ENCODE peak calls at places on chromosomes 4 and X, in four cellular contexts. W is HepG2, R is K562, K is H1. H is an unnamed sample.

GRCh38 chr4:16233569-16234177 is 7.4 kb upstream of the TAPT1 start:
- DNase-seq in W (no peak), R (no peak), K (no peak), H (no peak)

GRCh38 chrX:101397779-101398178 is 7.0 kb downstream of the RPL36A start:
- DNase-seq in W (no peak), R (no peak), K (no peak), H (no peak)

GRCh38 chrX:15988661-15989603 is 134.3 kb upstream of the AP1S2 start:
- DNase-seq in W (no peak), R (no peak), K (no peak), H (no peak)

GRCh38 chr4:88008133-88008621 is 742 bp downstream of the PKD2 start:
- DNase-seq in W (peak), R (peak), K (peak), H (no peak)

GRCh38 chr4:175376287-175376977 is 435.6 kb downstream of the GPM6A start:
- DNase-seq in W (no peak), R (no peak), K (no peak), H (no peak)

GRCh38 chr4:112330921-112331320 is 33.8 kb downstream of the ALPK1 start:
- DNase-seq in W (no peak), R (no peak), K (no peak), H (no peak)

GRCh38 chr4:26281876-26282275 is 38.9 kb upstream of the RBPJ start:
- DNase-seq in W (no peak), R (no peak), K (no peak), H (no peak)

GRCh38 chr4:98612318-98613250 is 45.8 kb downstream of the TSPAN5 start:
- DNase-seq in W (no peak), R (no peak), K (no peak), H (no peak)

GRCh38 chr4:67779631-67780030 is 25.4 kb upstream of the GNRHR start:
- DNase-seq in W (no peak), R (no peak), K (no peak), H (no peak)

GRCh38 chr4:26342328-26343040 is 21.7 kb downstream of the RBPJ start:
- DNase-seq in W (peak), R (peak), K (no peak), H (no peak)

GRCh38 chr4:107755841-107756356 is 35.9 kb upstream of the PAPSS1 start:
- DNase-seq in W (peak), R (no peak), K (no peak), H (no peak)

GRCh38 chrX:153794897-153795816 is 689 bp downstream of the SSR4 start:
- DNase-seq in W (no peak), R (no peak), K (no peak), H (no peak)

GRCh38 chrX:16931371-16931770 is 15.1 kb upstream of the REPS2 start:
- DNase-seq in W (no peak), R (peak), K (no peak), H (no peak)

GRCh38 chr4:110306363-110306762 is 107.9 kb upstream of the ELOVL6 start:
- DNase-seq in W (no peak), R (no peak), K (no peak), H (no peak)

GRCh38 chr4:112978691-112979472 is 70.6 kb upstream of the ANK2 start:
- DNase-seq in W (no peak), R (no peak), K (no peak), H (no peak)

GRCh38 chrX:24169211-24169610 is 19.7 kb downstream of the ZFX start:
- DNase-seq in W (no peak), R (no peak), K (no peak), H (peak)

GRCh38 chr4:111636961-111637556 is 508.2 kb upstream of the FAM241A start:
- DNase-seq in W (no peak), R (no peak), K (no peak), H (no peak)

GRCh38 chr4:37623125-37623524 is 63.1 kb downstream of the RELL1 start:
- DNase-seq in W (no peak), R (no peak), K (no peak), H (no peak)

GRCh38 chrX:65601530-65602281 is 65.7 kb upstream of the MSN start:
- DNase-seq in W (peak), R (no peak), K (no peak), H (no peak)

GRCh38 chr4:8542776-8543525 is 37.2 kb upstream of the GPR78 start:
- DNase-seq in W (no peak), R (no peak), K (no peak), H (no peak)

GRCh38 chr4:112865443-112865842 is 184.0 kb upstream of the ANK2 start:
- DNase-seq in W (no peak), R (no peak), K (no peak), H (no peak)

GRCh38 chr4:159178147-159178541 is 75.3 kb downstream of the RAPGEF2 start:
- DNase-seq in W (peak), R (no peak), K (no peak), H (no peak)

GRCh38 chr4:1604181-1604705 is 79.9 kb downstream of the FAM53A start:
- DNase-seq in W (no peak), R (no peak), K (no peak), H (no peak)

GRCh38 chrX:99383786-99384185 is 1026.3 kb downstream of the PCDH19 start:
- DNase-seq in W (no peak), R (no peak), K (no peak), H (no peak)

GRCh38 chrX:9338986-9339385 is 125.9 kb upstream of the TBL1X start:
- DNase-seq in W (no peak), R (no peak), K (no peak), H (no peak)

GRCh38 chr4:121696140-121696640 is 590 bp downstream of the ANXA5 start:
- DNase-seq in W (peak), R (no peak), K (peak), H (no peak)

GRCh38 chrX:261167-261857 is 19.9 kb upstream of the PLCXD1 start:
- DNase-seq in W (no peak), R (peak), K (no peak), H (no peak)

GRCh38 chr4:87353592-87353991 is 30.9 kb upstream of the HSD17B13 start:
- DNase-seq in W (peak), R (no peak), K (peak), H (peak)

GRCh38 chr4:136651932-136652331 is 880.4 kb downstream of the PCDH18 start:
- DNase-seq in W (no peak), R (no peak), K (no peak), H (no peak)

GRCh38 chrX:17803449-17803848 is 57.6 kb downstream of the RAI2 start:
- DNase-seq in W (no peak), R (no peak), K (no peak), H (no peak)

GRCh38 chr4:1043658-1044468 is 32.4 kb downstream of the FGFRL1 start:
- DNase-seq in W (peak), R (peak), K (peak), H (no peak)

GRCh38 chr4:184384056-184384809 is 90.1 kb downstream of the IRF2 start:
- DNase-seq in W (peak), R (no peak), K (no peak), H (peak)

GRCh38 chr4:73086095-73086869 is 16.8 kb upstream of the COX18 start:
- DNase-seq in W (no peak), R (no peak), K (no peak), H (no peak)

GRCh38 chr4:2586502-2586901 is 50.1 kb downstream of the FAM193A start:
- DNase-seq in W (no peak), R (no peak), K (no peak), H (no peak)

GRCh38 chr4:27217261-27217769 is 356.7 kb downstream of the STIM2 start:
- DNase-seq in W (no peak), R (no peak), K (no peak), H (no peak)

GRCh38 chr4:156705291-156705690 is 266.3 kb downstream of the PDGFC start:
- DNase-seq in W (no peak), R (no peak), K (no peak), H (no peak)

GRCh38 chrX:103200951-103201529 is 13.9 kb upstream of the BEX4 start:
- DNase-seq in W (no peak), R (no peak), K (no peak), H (no peak)

GRCh38 chrX:74234829-74235228 is 69.2 kb upstream of the ZCCHC13 start:
- DNase-seq in W (no peak), R (no peak), K (no peak), H (no peak)

GRCh38 chr4:184201179-184201578 is 16.5 kb downstream of the ENPP6 start:
- DNase-seq in W (no peak), R (no peak), K (no peak), H (no peak)

GRCh38 chrX:13427441-13428054 is 107.7 kb upstream of the ATXN3L start:
- DNase-seq in W (no peak), R (peak), K (no peak), H (no peak)

GRCh38 chrX:13432776-13433605 is 113.1 kb upstream of the ATXN3L start:
- DNase-seq in W (no peak), R (no peak), K (no peak), H (no peak)

GRCh38 chrX:13432376-13432775 is 112.5 kb upstream of the ATXN3L start:
- DNase-seq in W (no peak), R (no peak), K (no peak), H (no peak)

GRCh38 chrX:13430136-13430827 is 110.4 kb upstream of the ATXN3L start:
- DNase-seq in W (no peak), R (peak), K (no peak), H (no peak)

DNA sequence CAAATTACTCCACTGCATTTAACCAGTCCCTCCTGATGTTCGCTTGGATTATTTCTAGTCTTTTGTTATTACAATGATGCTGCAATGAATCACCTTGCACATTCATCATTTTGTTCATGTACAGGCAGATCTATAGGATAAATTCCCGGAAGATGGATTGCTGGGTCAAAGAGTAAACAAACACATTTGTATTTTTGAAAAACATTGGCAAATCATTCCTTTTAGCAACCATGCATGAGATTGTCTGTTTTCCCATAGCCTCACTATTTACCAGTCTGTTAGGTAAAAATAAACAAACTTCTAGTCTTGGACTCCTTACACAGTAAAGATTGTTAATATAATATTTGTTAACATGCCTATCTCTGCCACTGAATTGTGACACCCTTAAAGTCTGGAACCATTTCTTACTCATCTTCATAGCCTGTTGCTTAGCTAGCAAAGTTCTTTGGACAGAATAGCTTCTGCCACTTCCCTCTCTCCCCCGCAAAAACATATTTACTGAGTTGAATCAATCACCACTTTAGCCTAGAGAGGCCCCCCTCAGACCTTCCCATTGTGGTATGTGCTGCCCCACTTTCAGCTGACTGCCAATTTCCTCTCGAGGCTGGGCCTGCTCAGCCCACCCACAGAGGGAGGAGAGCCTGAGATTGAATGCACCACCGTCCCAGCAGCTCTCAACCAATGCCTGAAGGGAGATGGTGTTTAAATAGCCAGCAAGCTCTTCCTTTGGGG is 108.4 kb upstream of the ATXN3L start:
- DNase-seq in W (no peak), R (no peak), K (no peak), H (no peak)
- TF ChIP-seq CBX5 in W (no peak), R (no peak), K (no peak), H (no peak)

DNA sequence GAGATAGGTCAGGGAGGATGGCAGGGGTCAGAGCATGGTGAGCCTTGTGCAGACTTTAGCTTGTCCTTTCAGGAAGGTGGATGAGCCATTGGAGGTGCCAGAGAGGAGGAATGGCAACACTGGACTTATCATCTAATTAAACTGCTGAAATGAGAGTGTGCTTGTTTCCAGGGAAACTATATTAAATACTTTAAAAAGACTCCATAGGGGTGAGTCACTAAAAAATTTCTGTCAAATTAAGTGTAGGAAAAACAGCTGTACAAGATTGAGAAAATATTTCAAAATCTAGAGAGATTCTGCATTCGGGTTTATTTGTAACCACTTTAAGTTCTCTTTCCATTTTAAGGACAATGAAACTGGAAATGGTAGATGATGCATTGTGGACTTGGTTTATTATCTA is 11.4 kb downstream of the FRAS1 start:
- DNase-seq in W (no peak), R (no peak), K (no peak), H (no peak)
- TF ChIP-seq ATF3 in W (no peak), R (no peak), K (no peak), H (no peak)

DNA sequence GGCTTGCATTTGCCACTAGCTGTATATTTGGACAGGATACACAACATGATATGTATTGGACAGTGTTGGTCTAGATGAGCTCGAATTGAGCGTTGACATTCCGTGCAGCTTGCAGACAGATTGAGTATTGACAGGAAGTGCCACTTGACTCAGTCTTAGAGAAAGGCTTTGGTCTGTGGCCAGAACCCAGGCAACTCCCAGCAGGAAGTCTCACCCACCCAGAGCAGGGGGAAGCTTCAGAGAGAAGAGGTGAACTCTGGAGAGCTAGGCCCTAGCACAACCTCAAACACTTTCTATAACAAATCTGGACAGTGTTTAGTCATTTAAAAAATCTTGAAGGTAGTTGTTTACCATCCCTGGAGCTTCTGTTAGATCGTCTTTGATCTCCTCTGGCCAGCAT is 280.5 kb downstream of the FBXW7 start:
- DNase-seq in W (no peak), R (no peak), K (no peak), H (peak)
- TF ChIP-seq CBX5 in W (no peak), R (no peak), K (no peak), H (no peak)

DNA sequence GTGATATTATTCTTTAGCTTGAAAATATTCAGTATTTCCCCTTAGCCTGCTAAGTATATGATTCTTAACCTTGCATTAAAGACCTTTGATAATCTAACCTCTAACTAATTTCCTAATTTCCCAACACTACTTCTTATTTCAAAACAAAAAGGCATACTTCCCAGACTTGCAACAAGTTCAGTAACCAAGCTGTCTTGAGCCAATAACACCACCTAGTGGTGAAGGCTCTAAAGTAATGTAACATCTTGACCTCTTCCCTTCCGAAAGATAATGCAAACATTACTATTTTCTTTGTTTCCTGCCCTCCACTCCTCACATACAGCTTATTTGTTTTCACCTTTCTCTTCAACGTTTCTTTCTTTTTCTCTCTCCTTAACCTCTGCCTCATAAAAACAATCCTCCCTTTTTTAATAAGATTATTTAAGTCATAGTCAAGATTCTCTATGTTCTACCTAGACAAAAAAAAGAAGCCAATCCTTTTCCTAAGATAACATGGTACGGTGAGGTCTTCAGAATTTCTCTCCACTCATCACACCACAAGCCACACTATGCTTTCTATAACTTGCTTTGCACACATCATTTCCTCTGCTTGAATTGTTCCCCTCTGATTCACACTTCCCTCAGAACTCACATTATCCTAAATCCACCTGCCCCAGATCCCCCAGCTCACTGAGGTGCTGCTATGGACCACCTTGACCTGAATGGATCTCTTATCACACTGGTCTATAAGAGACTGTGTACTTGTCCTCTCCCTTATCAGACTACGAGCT is 3.5 kb downstream of the FAT1 start:
- DNase-seq in W (no peak), R (peak), K (no peak), H (no peak)
- TF ChIP-seq ATF3 in W (no peak), R (no peak), K (no peak), H (no peak)

DNA sequence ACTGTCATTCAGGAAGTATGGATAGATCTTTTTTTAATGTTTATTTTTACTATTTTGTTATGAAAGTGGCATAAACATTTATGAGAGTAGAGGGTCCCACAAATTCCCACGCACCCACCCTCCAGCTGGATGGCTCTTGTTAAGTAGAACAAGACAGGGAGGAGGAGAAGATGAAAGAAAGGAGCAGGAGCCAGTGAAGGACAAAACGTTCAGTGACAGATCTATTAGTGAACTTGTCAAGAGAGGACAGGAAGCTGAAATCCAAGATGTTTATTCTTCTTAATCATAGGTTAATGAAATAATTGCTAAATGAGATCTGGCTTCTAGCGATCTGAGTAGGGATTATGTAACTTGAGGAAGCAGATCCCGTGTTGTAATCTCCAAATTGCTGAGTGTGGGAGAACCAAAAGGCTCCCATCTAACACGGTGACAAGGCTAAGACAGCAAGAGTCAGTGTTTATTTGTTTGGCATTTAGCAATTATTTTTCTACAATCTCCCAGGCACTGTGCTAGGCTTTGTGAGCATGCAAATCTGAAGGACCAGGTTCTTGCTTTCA is 162.5 kb downstream of the SHROOM3 start:
- DNase-seq in W (no peak), R (no peak), K (no peak), H (no peak)
- TF ChIP-seq CBX5 in W (no peak), R (no peak), K (no peak), H (no peak)

DNA sequence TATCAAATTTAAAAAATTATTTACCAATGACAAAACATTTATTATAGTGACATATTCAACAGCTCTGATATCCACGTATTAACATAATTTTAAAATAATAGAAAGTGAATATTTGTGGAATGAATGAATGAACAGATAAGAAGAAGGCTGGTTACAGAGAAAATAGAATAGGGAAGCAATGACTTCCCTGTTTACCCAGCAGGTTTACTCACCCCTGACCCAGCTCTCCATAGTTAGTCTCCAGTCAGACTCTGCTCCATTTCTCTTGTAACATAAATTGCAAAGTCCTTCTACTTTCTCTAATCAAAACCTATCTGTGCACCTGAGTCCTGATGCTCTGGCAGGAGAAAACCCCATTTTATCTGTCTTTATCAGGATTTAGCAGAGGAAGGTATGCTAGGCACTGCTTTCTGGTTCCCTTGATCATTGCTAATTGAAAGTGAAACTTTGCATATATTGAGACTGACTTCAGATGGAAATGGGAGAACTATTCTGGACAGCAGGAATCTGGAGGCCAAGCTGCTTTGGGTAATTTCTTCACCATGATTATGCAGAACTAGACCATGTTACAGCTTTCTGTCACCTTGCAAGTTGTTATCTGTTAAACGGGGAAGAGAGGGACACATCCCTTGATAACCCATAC is 363.0 kb downstream of the FAT4 start:
- DNase-seq in W (no peak), R (no peak), K (no peak), H (no peak)
- TF ChIP-seq ATF3 in W (no peak), R (no peak), K (no peak), H (no peak)

GRCh38 chr4:80321341-80321740 is 14.2 kb upstream of the CFAP299 start:
- DNase-seq in W (no peak), R (no peak), K (no peak), H (no peak)

GRCh38 chr4:80321776-80322175 is 13.8 kb upstream of the CFAP299 start:
- DNase-seq in W (no peak), R (no peak), K (no peak), H (no peak)

GRCh38 chr4:80324171-80324570 is 11.4 kb upstream of the CFAP299 start:
- DNase-seq in W (no peak), R (no peak), K (no peak), H (no peak)

GRCh38 chr4:80322716-80323115 is 12.8 kb upstream of the CFAP299 start:
- DNase-seq in W (no peak), R (peak), K (no peak), H (no peak)
- TF ChIP-seq CBX5 in W (no peak), R (no peak), K (no peak), H (no peak)

H was measured in GM12878.